ENCODE peak calls at places on chromosomes 7 and 10, in nine cellular contexts. R, Y, W, K, F, T, B, Z and P are unnamed samples.

GRCh38 chr7:80392229-80393169 is 119.4 kb downstream of the GNAT3 start:
- DNase-seq in R (no peak), Y (no peak), W (no peak), K (no peak), F (peak), T (peak), B (peak), Z (peak), P (peak)

GRCh38 chr7:44962483-44963251 is 16.1 kb downstream of the MYO1G start:
- DNase-seq in R (no peak), Y (peak), W (no peak), K (peak), F (peak), T (no peak), B (no peak), Z (peak), P (peak)

GRCh38 chr7:116728413-116728812 is 56.4 kb downstream of the MET start:
- DNase-seq in R (no peak), Y (no peak), W (no peak), K (no peak), F (no peak), T (no peak), B (no peak), Z (no peak), P (no peak)

GRCh38 chr7:42456756-42457276 is 219.8 kb upstream of the GLI3 start:
- DNase-seq in R (no peak), Y (no peak), W (no peak), K (peak), F (no peak), T (no peak), B (no peak), Z (no peak), P (peak)

GRCh38 chr7:105810556-105810955 is 65.8 kb downstream of the ATXN7L1 start:
- DNase-seq in R (no peak), Y (no peak), W (no peak), K (no peak), F (no peak), T (no peak), B (no peak), Z (no peak), P (no peak)

GRCh38 chr7:129363-130221 is 62.8 kb upstream of the FAM20C start:
- DNase-seq in R (no peak), Y (no peak), W (no peak), K (peak), F (peak), T (peak), B (no peak), Z (peak), P (peak)

GRCh38 chr10:86411852-86412550 is 45.4 kb upstream of the GRID1 start:
- DNase-seq in R (no peak), Y (no peak), W (no peak), K (no peak), F (no peak), T (no peak), B (no peak), Z (no peak), P (no peak)

GRCh38 chr10:17229016-17229716 is 1.1 kb downstream of the VIM start:
- DNase-seq in R (peak), Y (peak), W (no peak), K (peak), F (peak), T (no peak), B (peak), Z (peak), P (peak)

GRCh38 chr10:22263106-22263505 is 45.3 kb upstream of the EBLN1 start:
- DNase-seq in R (no peak), Y (no peak), W (no peak), K (no peak), F (no peak), T (no peak), B (no peak), Z (no peak), P (no peak)

GRCh38 chr7:2710256-2710655 is 22.3 kb downstream of the AMZ1 start:
- DNase-seq in R (peak), Y (no peak), W (no peak), K (no peak), F (no peak), T (no peak), B (no peak), Z (no peak), P (no peak)

GRCh38 chr10:53315709-53316108 is 543.1 kb upstream of the MBL2 start:
- DNase-seq in R (no peak), Y (peak), W (no peak), K (no peak), F (no peak), T (no peak), B (no peak), Z (no peak), P (no peak)

GRCh38 chr10:17808971-17809841 is at the start of gene MRC1:
- DNase-seq in R (no peak), Y (no peak), W (no peak), K (no peak), F (no peak), T (no peak), B (no peak), Z (no peak), P (no peak)

GRCh38 chr10:61974611-61975010 is 73.1 kb downstream of the ARID5B start:
- DNase-seq in R (no peak), Y (peak), W (no peak), K (peak), F (no peak), T (peak), B (peak), Z (no peak), P (peak)

GRCh38 chr10:17918187-17918903 is 33.4 kb upstream of the SLC39A12 start:
- DNase-seq in R (no peak), Y (no peak), W (no peak), K (no peak), F (no peak), T (no peak), B (no peak), Z (no peak), P (no peak)

GRCh38 chr7:77542399-77542798 is 5.3 kb downstream of the PTPN12 start:
- DNase-seq in R (no peak), Y (peak), W (no peak), K (no peak), F (no peak), T (no peak), B (peak), Z (no peak), P (peak)

GRCh38 chr10:84427903-84428650 is 99.7 kb downstream of the CCSER2 start:
- DNase-seq in R (no peak), Y (peak), W (no peak), K (peak), F (no peak), T (peak), B (no peak), Z (no peak), P (no peak)

GRCh38 chr7:120588862-120589261 is 269.1 kb downstream of the TSPAN12 start:
- DNase-seq in R (no peak), Y (no peak), W (no peak), K (no peak), F (no peak), T (no peak), B (no peak), Z (no peak), P (no peak)

GRCh38 chr10:61164458-61165160 is 220.6 kb upstream of the RHOBTB1 start:
- DNase-seq in R (no peak), Y (no peak), W (no peak), K (peak), F (no peak), T (no peak), B (no peak), Z (peak), P (peak)

GRCh38 chr7:67913604-67914003 is 917.0 kb downstream of the TYW1 start:
- DNase-seq in R (no peak), Y (peak), W (no peak), K (no peak), F (peak), T (no peak), B (no peak), Z (no peak), P (no peak)

GRCh38 chr10:126117196-126117595 is 220.8 kb downstream of the FANK1 start:
- DNase-seq in R (no peak), Y (no peak), W (no peak), K (no peak), F (no peak), T (no peak), B (no peak), Z (no peak), P (no peak)

GRCh38 chr7:16399916-16400895 is 21.1 kb downstream of the CRPPA start:
- DNase-seq in R (no peak), Y (peak), W (no peak), K (no peak), F (no peak), T (no peak), B (no peak), Z (no peak), P (no peak)

GRCh38 chr10:120005408-120006280 is 113.1 kb downstream of the SEC23IP start:
- DNase-seq in R (no peak), Y (peak), W (no peak), K (no peak), F (no peak), T (no peak), B (no peak), Z (no peak), P (no peak)

GRCh38 chr7:131174391-131174790 is 153.3 kb upstream of the MKLN1 start:
- DNase-seq in R (no peak), Y (no peak), W (no peak), K (no peak), F (no peak), T (no peak), B (no peak), Z (no peak), P (peak)

GRCh38 chr10:122565766-122566206 is 5.2 kb downstream of the DMBT1 start:
- DNase-seq in R (peak), Y (peak), W (no peak), K (peak), F (peak), T (peak), B (peak), Z (peak), P (peak)

GRCh38 chr7:128871050-128871449 is 8.4 kb downstream of the ATP6V1F start:
- DNase-seq in R (no peak), Y (no peak), W (no peak), K (no peak), F (no peak), T (no peak), B (no peak), Z (no peak), P (no peak)

GRCh38 chr7:30430300-30430699 is 48.3 kb downstream of the NOD1 start:
- DNase-seq in R (no peak), Y (no peak), W (no peak), K (no peak), F (no peak), T (peak), B (no peak), Z (no peak), P (no peak)

GRCh38 chr10:78420946-78421732 is 387.5 kb downstream of the RPS24 start:
- DNase-seq in R (no peak), Y (no peak), W (no peak), K (no peak), F (no peak), T (no peak), B (no peak), Z (no peak), P (no peak)

GRCh38 chr7:83413831-83414230 is 235.1 kb downstream of the SEMA3E start:
- DNase-seq in R (no peak), Y (peak), W (no peak), K (no peak), F (no peak), T (peak), B (no peak), Z (no peak), P (no peak)

GRCh38 chr10:25047902-25048301 is 31.5 kb downstream of the THNSL1 start:
- DNase-seq in R (no peak), Y (peak), W (no peak), K (no peak), F (peak), T (no peak), B (peak), Z (peak), P (peak)

GRCh38 chr10:23439920-23440875 is 1.3 kb downstream of the OTUD1 start:
- DNase-seq in R (peak), Y (peak), W (no peak), K (peak), F (peak), T (no peak), B (peak), Z (peak), P (peak)

GRCh38 chr10:127699311-127699710 is 37.7 kb upstream of the FOXI2 start:
- DNase-seq in R (no peak), Y (no peak), W (no peak), K (no peak), F (no peak), T (no peak), B (no peak), Z (no peak), P (no peak)

GRCh38 chr7:75892634-75893272 is 13.9 kb downstream of the RHBDD2 start:
- DNase-seq in R (no peak), Y (peak), W (no peak), K (no peak), F (peak), T (no peak), B (no peak), Z (peak), P (peak)

GRCh38 chr7:141956084-141956483 is 9.3 kb upstream of the CLEC5A start:
- DNase-seq in R (no peak), Y (no peak), W (peak), K (no peak), F (no peak), T (no peak), B (no peak), Z (no peak), P (no peak)

GRCh38 chr7:102426268-102427031 is 6.9 kb upstream of the ORAI2 start:
- DNase-seq in R (peak), Y (no peak), W (peak), K (no peak), F (no peak), T (no peak), B (no peak), Z (no peak), P (no peak)

GRCh38 chr7:82729172-82730030 is 285.8 kb upstream of the CACNA2D1 start:
- DNase-seq in R (no peak), Y (no peak), W (no peak), K (peak), F (peak), T (peak), B (peak), Z (peak), P (peak)

GRCh38 chr10:108544500-108545120 is 1378.7 kb downstream of the XPNPEP1 start:
- DNase-seq in R (no peak), Y (peak), W (no peak), K (peak), F (peak), T (peak), B (peak), Z (peak), P (peak)

GRCh38 chr7:3204526-3204925 is 96.5 kb upstream of the SDK1 start:
- DNase-seq in R (no peak), Y (no peak), W (no peak), K (no peak), F (no peak), T (no peak), B (no peak), Z (no peak), P (no peak)